ENCODE peak calls at places on chromosomes 5 and 9, in ten cellular contexts. One of them, this sample, is unnamed.

GRCh38 chr9:133969681-133970580 is 22.2 kb downstream of the VAV2 start:
- DNase-seq in upper lobe of right lung: peak
- DNase-seq in SK-N-SH: no peak
- DNase-seq in mammary epithelial cell: no peak
- DNase-seq in cardiac muscle cell: no peak
- DNase-seq in A549: no peak
- DNase-seq in HepG2: no peak
- DNase-seq in IMR-90: no peak
- DNase-seq in endodermal cell: no peak
- DNase-seq in PC-3: no peak
- DNase-seq in this sample: no peak

GRCh38 chr5:13648822-13649221 is 295.7 kb downstream of the DNAH5 start:
- DNase-seq in endodermal cell: no peak
- DNase-seq in mammary epithelial cell: no peak
- DNase-seq in upper lobe of right lung: no peak
- DNase-seq in IMR-90: no peak
- DNase-seq in SK-N-SH: no peak
- DNase-seq in HepG2: no peak
- DNase-seq in A549: no peak
- DNase-seq in cardiac muscle cell: peak
- DNase-seq in PC-3: no peak
- DNase-seq in this sample: no peak

GRCh38 chr9:82882133-82882532 is 180.8 kb downstream of the RASEF start:
- DNase-seq in cardiac muscle cell: no peak
- DNase-seq in PC-3: peak
- DNase-seq in mammary epithelial cell: peak
- DNase-seq in HepG2: no peak
- DNase-seq in IMR-90: peak
- DNase-seq in upper lobe of right lung: no peak
- DNase-seq in endodermal cell: no peak
- DNase-seq in SK-N-SH: no peak
- DNase-seq in A549: no peak
- DNase-seq in this sample: no peak

GRCh38 chr5:148976569-148977321 is 86.1 kb downstream of the SH3TC2 start:
- DNase-seq in cardiac muscle cell: no peak
- DNase-seq in HepG2: no peak
- DNase-seq in A549: no peak
- DNase-seq in SK-N-SH: no peak
- DNase-seq in endodermal cell: no peak
- DNase-seq in PC-3: peak
- DNase-seq in IMR-90: peak
- DNase-seq in upper lobe of right lung: no peak
- DNase-seq in mammary epithelial cell: no peak
- DNase-seq in this sample: no peak

GRCh38 chr5:156451505-156451904 is 124.5 kb downstream of the SGCD start:
- DNase-seq in endodermal cell: no peak
- DNase-seq in cardiac muscle cell: no peak
- DNase-seq in upper lobe of right lung: no peak
- DNase-seq in IMR-90: no peak
- DNase-seq in PC-3: no peak
- DNase-seq in A549: no peak
- DNase-seq in SK-N-SH: no peak
- DNase-seq in mammary epithelial cell: no peak
- DNase-seq in HepG2: no peak
- DNase-seq in this sample: no peak

GRCh38 chr9:129102791-129103594 is 7.6 kb downstream of the CRAT start:
- DNase-seq in cardiac muscle cell: peak
- DNase-seq in A549: peak
- DNase-seq in endodermal cell: peak
- DNase-seq in PC-3: no peak
- DNase-seq in upper lobe of right lung: no peak
- DNase-seq in HepG2: peak
- DNase-seq in IMR-90: peak
- DNase-seq in mammary epithelial cell: peak
- DNase-seq in SK-N-SH: peak
- DNase-seq in this sample: no peak

GRCh38 chr5:116990010-116990409 is 415.4 kb upstream of the SEMA6A start:
- DNase-seq in SK-N-SH: no peak
- DNase-seq in HepG2: peak
- DNase-seq in mammary epithelial cell: no peak
- DNase-seq in PC-3: no peak
- DNase-seq in endodermal cell: no peak
- DNase-seq in cardiac muscle cell: peak
- DNase-seq in A549: no peak
- DNase-seq in upper lobe of right lung: no peak
- DNase-seq in IMR-90: no peak
- DNase-seq in this sample: no peak

GRCh38 chr9:76926324-76926731 is 20.4 kb upstream of the PRUNE2 start:
- DNase-seq in IMR-90: peak
- DNase-seq in upper lobe of right lung: no peak
- DNase-seq in A549: no peak
- DNase-seq in cardiac muscle cell: no peak
- DNase-seq in HepG2: no peak
- DNase-seq in PC-3: peak
- DNase-seq in mammary epithelial cell: peak
- DNase-seq in endodermal cell: no peak
- DNase-seq in SK-N-SH: no peak
- DNase-seq in this sample: no peak

GRCh38 chr9:5614192-5614591 is 14.7 kb upstream of the RIC1 start:
- DNase-seq in SK-N-SH: no peak
- DNase-seq in upper lobe of right lung: no peak
- DNase-seq in cardiac muscle cell: no peak
- DNase-seq in A549: no peak
- DNase-seq in IMR-90: no peak
- DNase-seq in HepG2: no peak
- DNase-seq in PC-3: no peak
- DNase-seq in endodermal cell: no peak
- DNase-seq in mammary epithelial cell: no peak
- DNase-seq in this sample: no peak

GRCh38 chr9:5611321-5612186 is 17.4 kb upstream of the RIC1 start:
- DNase-seq in mammary epithelial cell: no peak
- DNase-seq in upper lobe of right lung: no peak
- DNase-seq in SK-N-SH: no peak
- DNase-seq in PC-3: no peak
- DNase-seq in cardiac muscle cell: no peak
- DNase-seq in IMR-90: no peak
- DNase-seq in HepG2: no peak
- DNase-seq in endodermal cell: no peak
- DNase-seq in A549: no peak
- DNase-seq in this sample: no peak

GRCh38 chr9:5610491-5610890 is 18.4 kb upstream of the RIC1 start:
- DNase-seq in HepG2: no peak
- DNase-seq in upper lobe of right lung: no peak
- DNase-seq in IMR-90: no peak
- DNase-seq in mammary epithelial cell: no peak
- DNase-seq in cardiac muscle cell: no peak
- DNase-seq in A549: no peak
- DNase-seq in endodermal cell: no peak
- DNase-seq in PC-3: no peak
- DNase-seq in SK-N-SH: no peak
- DNase-seq in this sample: no peak

GRCh38 chr9:5612187-5612535 is 16.7 kb upstream of the RIC1 start:
- DNase-seq in mammary epithelial cell: no peak
- DNase-seq in IMR-90: no peak
- DNase-seq in endodermal cell: no peak
- DNase-seq in PC-3: no peak
- DNase-seq in upper lobe of right lung: no peak
- DNase-seq in SK-N-SH: no peak
- DNase-seq in HepG2: no peak
- DNase-seq in cardiac muscle cell: no peak
- DNase-seq in A549: no peak
- DNase-seq in this sample: no peak

DNA sequence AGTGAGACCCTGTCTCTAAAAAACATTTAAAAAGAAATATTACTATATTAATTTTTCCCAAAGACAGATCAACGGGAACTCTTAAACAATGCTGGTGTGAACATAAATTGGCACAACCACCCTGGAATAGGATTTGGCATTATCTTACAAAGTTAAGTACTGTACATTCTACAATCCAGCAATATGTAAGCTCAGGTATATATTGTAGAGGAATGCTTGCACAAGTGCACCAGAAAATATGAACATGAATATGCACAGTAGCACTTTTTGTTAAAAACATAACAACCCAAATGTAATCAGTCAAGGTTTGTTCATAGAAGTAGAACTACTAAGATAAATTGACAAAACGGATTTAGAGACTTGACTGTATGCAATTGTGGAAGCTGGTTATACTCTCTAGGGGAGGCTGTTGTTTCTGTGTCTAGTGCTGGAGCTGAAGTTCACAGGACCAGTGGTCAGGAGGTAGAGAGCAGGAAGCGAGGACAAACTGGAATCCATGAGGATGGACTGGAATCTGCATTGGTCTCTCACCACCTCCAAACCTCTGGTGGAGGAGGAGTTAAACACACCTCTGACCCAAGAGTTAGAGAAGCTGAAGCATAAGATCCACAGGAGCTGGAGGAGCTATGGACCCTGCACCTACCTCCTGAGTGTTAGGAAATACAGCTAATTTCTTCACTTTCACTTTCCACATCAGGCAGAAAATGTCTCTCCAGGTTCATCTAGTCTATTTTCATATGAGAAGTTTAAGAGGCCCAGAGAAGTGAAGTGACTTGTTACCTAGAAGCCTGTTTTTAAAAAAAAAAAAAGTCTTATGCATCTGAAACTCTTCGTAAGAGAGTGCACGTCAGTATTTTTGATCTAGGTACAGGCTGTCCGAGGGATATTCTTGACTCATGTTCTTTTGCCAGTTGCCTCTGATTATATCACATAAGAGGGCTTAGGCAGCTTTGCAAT is 20.3 kb upstream of the RIC1 start:
- DNase-seq in HepG2: peak
- DNase-seq in upper lobe of right lung: no peak
- DNase-seq in A549: no peak
- DNase-seq in PC-3: no peak
- DNase-seq in cardiac muscle cell: no peak
- DNase-seq in SK-N-SH: no peak
- DNase-seq in mammary epithelial cell: peak
- DNase-seq in endodermal cell: no peak
- DNase-seq in IMR-90: no peak
- DNase-seq in this sample: no peak
- H3K4me3 ChIP-seq in HepG2: peak
- H3K4me3 ChIP-seq in upper lobe of right lung: peak
- H3K4me3 ChIP-seq in A549: no peak
- H3K4me3 ChIP-seq in PC-3: no peak
- H3K4me3 ChIP-seq in cardiac muscle cell: no peak
- H3K4me3 ChIP-seq in SK-N-SH: no peak
- H3K4me3 ChIP-seq in mammary epithelial cell: peak
- H3K4me3 ChIP-seq in endodermal cell: no peak
- H3K4me3 ChIP-seq in IMR-90: no peak
- H3K4me3 ChIP-seq in this sample: no peak

DNA sequence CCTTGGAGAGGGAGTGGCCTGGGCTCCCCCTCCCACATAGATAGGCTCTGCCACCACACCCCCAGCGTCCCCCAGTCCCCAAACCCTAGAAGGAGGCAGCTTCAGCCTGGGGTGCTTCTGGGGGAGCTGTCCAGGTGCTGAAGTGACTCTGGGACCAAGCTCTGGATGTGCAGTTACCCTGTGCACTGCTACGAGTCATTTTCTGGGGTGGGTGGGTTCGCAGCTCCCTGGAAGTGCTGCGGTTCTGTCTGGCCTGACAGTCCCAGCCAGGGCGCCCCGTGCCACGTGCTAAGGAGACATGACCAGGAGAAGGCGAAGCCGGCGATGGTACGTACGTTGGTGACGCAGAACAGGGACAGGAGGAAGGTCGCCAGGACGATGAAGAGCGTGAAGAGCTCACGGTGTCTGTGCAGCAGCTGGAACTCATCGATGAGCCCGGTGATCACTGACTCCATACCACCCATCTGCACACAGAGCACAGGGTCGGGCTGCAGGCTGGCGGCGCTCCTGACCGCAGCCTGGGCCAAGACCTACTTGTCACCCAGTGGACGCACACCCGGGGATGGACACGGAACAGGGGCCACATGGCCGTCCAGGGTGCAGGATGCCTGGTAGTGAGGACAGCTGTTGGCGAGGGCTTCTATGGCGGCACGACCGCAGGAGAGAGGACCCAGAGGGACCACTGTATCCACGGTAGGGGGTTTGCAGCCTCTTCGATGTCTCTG is 35.7 kb downstream of the SLC6A3 start:
- DNase-seq in SK-N-SH: no peak
- DNase-seq in upper lobe of right lung: peak
- DNase-seq in A549: no peak
- DNase-seq in endodermal cell: peak
- DNase-seq in mammary epithelial cell: peak
- DNase-seq in IMR-90: peak
- DNase-seq in PC-3: peak
- DNase-seq in cardiac muscle cell: peak
- DNase-seq in HepG2: no peak
- DNase-seq in this sample: no peak
- TF ChIP-seq CTCF in SK-N-SH: no peak
- TF ChIP-seq CTCF in upper lobe of right lung: no peak
- TF ChIP-seq CTCF in A549: no peak
- TF ChIP-seq CTCF in endodermal cell: no peak
- TF ChIP-seq CTCF in mammary epithelial cell: no peak
- TF ChIP-seq CTCF in IMR-90: no peak
- TF ChIP-seq CTCF in PC-3: no peak
- TF ChIP-seq CTCF in cardiac muscle cell: no peak
- TF ChIP-seq CTCF in HepG2: no peak
- TF ChIP-seq CTCF in this sample: no peak

DNA sequence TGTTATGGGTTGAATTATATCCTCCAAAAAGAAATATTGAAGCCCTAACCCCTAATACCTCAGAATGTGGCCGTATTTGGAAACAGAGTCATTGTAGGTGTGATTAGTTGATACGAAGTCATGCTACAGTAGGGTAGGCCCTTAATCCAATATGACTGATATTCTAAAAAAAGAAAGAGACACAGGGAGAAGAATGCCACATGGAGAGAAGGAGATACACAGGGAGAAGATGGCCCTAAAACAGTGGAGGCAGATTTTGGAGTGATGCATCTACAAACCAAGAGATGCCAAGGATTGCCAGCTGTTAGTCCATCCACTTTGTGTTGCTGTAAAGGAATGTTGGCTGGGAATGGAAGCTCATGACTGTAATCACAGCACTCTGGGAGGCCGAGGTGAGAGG is 21.3 kb downstream of the ARRDC3 start:
- DNase-seq in SK-N-SH: no peak
- DNase-seq in endodermal cell: no peak
- DNase-seq in IMR-90: no peak
- DNase-seq in A549: no peak
- DNase-seq in mammary epithelial cell: no peak
- DNase-seq in PC-3: no peak
- DNase-seq in upper lobe of right lung: no peak
- DNase-seq in cardiac muscle cell: no peak
- DNase-seq in HepG2: no peak
- DNase-seq in this sample: no peak
- H3K4me3 ChIP-seq in SK-N-SH: no peak
- H3K4me3 ChIP-seq in endodermal cell: no peak
- H3K4me3 ChIP-seq in IMR-90: no peak
- H3K4me3 ChIP-seq in A549: no peak
- H3K4me3 ChIP-seq in mammary epithelial cell: no peak
- H3K4me3 ChIP-seq in PC-3: no peak
- H3K4me3 ChIP-seq in upper lobe of right lung: no peak
- H3K4me3 ChIP-seq in cardiac muscle cell: no peak
- H3K4me3 ChIP-seq in HepG2: no peak
- H3K4me3 ChIP-seq in this sample: no peak

GRCh38 chr9:17519761-17520160 is 59.1 kb upstream of the SH3GL2 start:
- DNase-seq in A549: no peak
- DNase-seq in HepG2: no peak
- DNase-seq in SK-N-SH: no peak
- DNase-seq in upper lobe of right lung: no peak
- DNase-seq in IMR-90: peak
- DNase-seq in mammary epithelial cell: no peak
- DNase-seq in PC-3: peak
- DNase-seq in endodermal cell: no peak
- DNase-seq in cardiac muscle cell: no peak
- DNase-seq in this sample: no peak

GRCh38 chr9:17520264-17521058 is 58.4 kb upstream of the SH3GL2 start:
- DNase-seq in upper lobe of right lung: no peak
- DNase-seq in mammary epithelial cell: no peak
- DNase-seq in SK-N-SH: no peak
- DNase-seq in cardiac muscle cell: no peak
- DNase-seq in HepG2: no peak
- DNase-seq in PC-3: no peak
- DNase-seq in A549: no peak
- DNase-seq in endodermal cell: peak
- DNase-seq in IMR-90: no peak
- DNase-seq in this sample: no peak

GRCh38 chr9:17521456-17521855 is 57.4 kb upstream of the SH3GL2 start:
- DNase-seq in PC-3: no peak
- DNase-seq in HepG2: no peak
- DNase-seq in endodermal cell: no peak
- DNase-seq in IMR-90: no peak
- DNase-seq in upper lobe of right lung: no peak
- DNase-seq in A549: no peak
- DNase-seq in SK-N-SH: no peak
- DNase-seq in mammary epithelial cell: no peak
- DNase-seq in cardiac muscle cell: no peak
- DNase-seq in this sample: no peak
- TF ChIP-seq CTCF in PC-3: peak
- TF ChIP-seq CTCF in HepG2: no peak
- TF ChIP-seq CTCF in endodermal cell: peak
- TF ChIP-seq CTCF in IMR-90: no peak
- TF ChIP-seq CTCF in upper lobe of right lung: no peak
- TF ChIP-seq CTCF in A549: no peak
- TF ChIP-seq CTCF in SK-N-SH: no peak
- TF ChIP-seq CTCF in mammary epithelial cell: peak
- TF ChIP-seq CTCF in cardiac muscle cell: no peak
- TF ChIP-seq CTCF in this sample: peak